ENCODE peak calls at places on chromosome 6, in six cellular contexts. G, U, Q, A, C and F are unnamed samples. For H3K4me1, the result is how much of the 10 kb centered on the place peaks cover.

GRCh38 chr6:129849456-129849855 is 11.7 kb downstream of the TMEM244 start:
- DNase-seq in G (no peak), U (peak), Q (no peak), A (no peak), C (no peak), F (no peak)

GRCh38 chr6:14322841-14323240 is 205.3 kb downstream of the CD83 start:
- DNase-seq in G (no peak), U (no peak), Q (no peak), A (no peak), C (no peak), F (no peak)

GRCh38 chr6:135853227-135853626 is 1.7 kb downstream of the PDE7B start:
- DNase-seq in G (no peak), U (peak), Q (no peak), A (no peak), C (no peak), F (no peak)

GRCh38 chr6:5172057-5172683 is 87.0 kb downstream of the PPP1R3G start:
- DNase-seq in G (no peak), U (no peak), Q (no peak), A (no peak), C (no peak), F (no peak)

GRCh38 chr6:163036251-163036650 is 308.5 kb downstream of the PACRG start:
- DNase-seq in G (no peak), U (no peak), Q (no peak), A (no peak), C (no peak), F (no peak)

GRCh38 chr6:133856911-133857310 is 32.0 kb upstream of the TCF21 start:
- DNase-seq in G (no peak), U (no peak), Q (no peak), A (no peak), C (no peak), F (no peak)

GRCh38 chr6:158713469-158713868 is 63.6 kb downstream of the SYTL3 start:
- DNase-seq in G (no peak), U (no peak), Q (no peak), A (no peak), C (no peak), F (no peak)

GRCh38 chr6:18053555-18054445 is 66.4 kb upstream of the KIF13A start:
- DNase-seq in G (no peak), U (no peak), Q (no peak), A (no peak), C (no peak), F (no peak)

GRCh38 chr6:47242483-47243386 is 67.0 kb downstream of the TNFRSF21 start:
- DNase-seq in G (peak), U (peak), Q (peak), A (peak), C (peak), F (peak)

GRCh38 chr6:72742274-72742673 is 120.4 kb downstream of the KCNQ5 start:
- DNase-seq in G (no peak), U (no peak), Q (no peak), A (no peak), C (no peak), F (no peak)

GRCh38 chr6:1313755-1314503 is 2.0 kb downstream of the FOXQ1 start:
- DNase-seq in G (no peak), U (no peak), Q (no peak), A (no peak), C (peak), F (no peak)

GRCh38 chr6:12602342-12602741 is 114.2 kb upstream of the PHACTR1 start:
- DNase-seq in G (no peak), U (peak), Q (no peak), A (no peak), C (no peak), F (no peak)

GRCh38 chr6:11412011-11412424 is 125.5 kb upstream of the TMEM170B start:
- DNase-seq in G (no peak), U (no peak), Q (no peak), A (no peak), C (no peak), F (no peak)

GRCh38 chr6:142902636-142903053 is 42.3 kb downstream of the HIVEP2 start:
- DNase-seq in G (no peak), U (peak), Q (peak), A (peak), C (peak), F (no peak)

GRCh38 chr6:100554228-100554627 is 89.5 kb upstream of the SIM1 start:
- DNase-seq in G (no peak), U (no peak), Q (no peak), A (no peak), C (peak), F (no peak)

GRCh38 chr6:169800668-169801395 is 49.4 kb downstream of the ERMARD start:
- DNase-seq in G (no peak), U (no peak), Q (no peak), A (no peak), C (peak), F (peak)

GRCh38 chr6:96450082-96450759 is 71.4 kb upstream of the UFL1 start:
- DNase-seq in G (no peak), U (no peak), Q (no peak), A (no peak), C (no peak), F (no peak)

GRCh38 chr6:105484238-105485161 is 81.6 kb upstream of the PREP start:
- DNase-seq in G (no peak), U (peak), Q (no peak), A (no peak), C (no peak), F (peak)

GRCh38 chr6:56756791-56757582 is 114.3 kb upstream of the DST start:
- DNase-seq in G (no peak), U (no peak), Q (no peak), A (no peak), C (no peak), F (no peak)
- H3K4me1 ChIP-seq in G (half or more), U (under half), Q (under half), A (half or more), C (under half), F (half or more)

GRCh38 chr6:39227476-39227875 is 1.8 kb downstream of the KCNK5 start:
- DNase-seq in G (no peak), U (no peak), Q (no peak), A (no peak), C (no peak), F (no peak)

GRCh38 chr6:39225946-39226437 is 3.3 kb downstream of the KCNK5 start:
- DNase-seq in G (no peak), U (no peak), Q (no peak), A (no peak), C (no peak), F (no peak)

GRCh38 chr6:39225543-39225942 is 3.7 kb downstream of the KCNK5 start:
- DNase-seq in G (no peak), U (no peak), Q (no peak), A (no peak), C (peak), F (no peak)

GRCh38 chr6:39228111-39228971 is 934 bp downstream of the KCNK5 start:
- DNase-seq in G (no peak), U (no peak), Q (no peak), A (no peak), C (no peak), F (no peak)

GRCh38 chr6:39226606-39227300 is 2.5 kb downstream of the KCNK5 start:
- DNase-seq in G (no peak), U (no peak), Q (no peak), A (no peak), C (peak), F (no peak)
- H3K4me1 ChIP-seq in G (under half), U (under half), Q (under half), A (under half), C (under half), F (under half)

DNA sequence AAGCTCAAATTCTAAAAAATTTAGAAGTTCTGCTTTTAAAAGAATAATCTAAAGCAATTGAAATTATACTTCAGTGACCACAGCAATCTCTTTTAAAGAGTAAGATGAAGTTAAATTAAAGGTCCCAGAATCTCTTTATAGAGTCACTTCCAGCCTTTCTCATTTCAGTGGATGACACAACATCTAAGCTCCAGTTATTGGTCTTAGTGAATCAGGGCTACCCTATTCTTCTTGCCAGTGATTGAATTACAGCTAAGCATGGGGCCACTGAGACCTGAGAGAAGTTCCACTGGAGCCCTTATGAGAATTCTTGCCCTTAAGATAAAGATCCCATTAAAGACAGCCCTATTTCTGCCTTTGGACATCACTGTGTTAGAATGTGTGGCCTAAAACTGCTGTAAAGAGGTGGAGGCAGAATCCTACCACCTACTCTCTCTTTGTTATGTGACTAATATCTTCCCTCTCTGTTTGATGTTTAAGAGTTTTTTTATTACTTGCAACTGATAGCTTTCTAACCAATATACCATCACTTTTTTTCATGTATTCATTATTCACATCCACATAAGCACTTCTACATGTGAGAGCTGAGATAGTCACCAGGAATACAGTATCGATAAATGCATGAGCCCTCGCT is 128.6 kb downstream of the UNC5CL start:
- DNase-seq in G (no peak), U (no peak), Q (no peak), A (no peak), C (no peak), F (no peak)
- H3K4me1 ChIP-seq in G (under half), U (under half), Q (under half), A (under half), C (under half), F (under half)

DNA sequence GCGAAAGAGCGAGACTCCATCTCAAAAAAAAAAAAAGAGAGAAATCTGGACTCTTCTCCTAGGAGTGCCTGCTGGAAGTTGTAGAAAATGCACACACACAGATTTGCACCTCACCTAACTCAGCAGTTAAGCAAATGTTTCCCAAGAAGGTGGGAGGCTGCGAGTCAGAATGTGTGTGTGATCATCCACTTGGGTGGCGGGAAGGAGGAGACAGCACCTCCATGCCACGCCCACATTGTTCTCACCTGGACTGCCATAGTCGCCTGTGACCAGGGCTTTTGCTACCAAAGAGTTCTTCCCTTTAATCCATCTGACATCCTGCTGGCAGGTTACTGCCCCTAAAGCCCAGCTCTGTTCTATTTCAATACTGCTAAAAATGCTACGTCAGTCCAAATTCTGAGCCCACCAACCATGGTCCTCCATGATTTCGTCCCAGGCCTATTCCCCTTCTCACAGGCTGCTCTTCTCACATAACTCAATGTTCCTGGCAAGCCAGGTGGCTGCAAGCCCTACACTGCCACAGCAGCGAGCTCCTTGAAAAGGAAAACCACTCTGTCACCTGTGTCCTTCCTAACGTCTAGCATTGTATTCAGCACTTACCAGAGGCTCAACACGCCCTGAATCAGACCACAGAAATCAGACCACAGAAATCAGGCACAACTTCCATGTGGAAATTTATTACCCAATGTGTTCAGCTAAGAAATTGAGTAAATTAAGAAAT is 77.5 kb downstream of the PSMG4 start:
- DNase-seq in G (no peak), U (no peak), Q (no peak), A (no peak), C (peak), F (no peak)
- H3K4me1 ChIP-seq in G (half or more), U (under half), Q (under half), A (under half), C (half or more), F (under half)

GRCh38 chr6:35154262-35154661 is 13.1 kb upstream of the TCP11 start:
- DNase-seq in G (no peak), U (no peak), Q (no peak), A (no peak), C (no peak), F (no peak)

GRCh38 chr6:35152067-35152707 is 11.0 kb upstream of the TCP11 start:
- DNase-seq in G (no peak), U (no peak), Q (no peak), A (no peak), C (no peak), F (no peak)

GRCh38 chr6:35158520-35158919 is 17.4 kb upstream of the TCP11 start:
- DNase-seq in G (no peak), U (peak), Q (no peak), A (no peak), C (no peak), F (no peak)

GRCh38 chr6:35151472-35151871 is 10.3 kb upstream of the TCP11 start:
- DNase-seq in G (no peak), U (no peak), Q (no peak), A (no peak), C (no peak), F (no peak)

DNA sequence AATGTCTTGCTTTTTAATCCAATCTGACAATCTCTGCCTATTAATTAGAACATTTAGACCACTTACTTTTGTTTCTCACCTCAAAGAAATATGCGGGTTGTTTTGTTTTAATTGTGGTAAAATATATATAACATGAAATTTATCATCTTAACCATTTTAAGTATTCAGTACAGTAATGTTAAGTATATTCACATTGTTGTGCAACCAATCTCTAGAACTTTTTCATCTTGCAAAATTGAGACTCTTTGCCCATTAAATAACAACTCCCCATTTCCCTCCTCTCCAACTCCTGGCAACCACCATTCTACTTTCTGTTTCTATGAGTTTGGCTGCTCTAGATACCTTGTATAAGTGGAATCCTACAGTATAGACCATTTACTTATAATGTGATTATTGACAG is 13.8 kb upstream of the TCP11 start:
- DNase-seq in G (no peak), U (no peak), Q (no peak), A (no peak), C (no peak), F (no peak)
- H3K4me1 ChIP-seq in G (under half), U (under half), Q (under half), A (under half), C (under half), F (under half)

GRCh38 chr6:22149081-22149480 is 147.8 kb downstream of the PRL start:
- DNase-seq in G (no peak), U (no peak), Q (no peak), A (no peak), C (no peak), F (no peak)
- H3K4me1 ChIP-seq in G (under half), U (under half), Q (under half), A (half or more), C (under half), F (under half)

GRCh38 chr6:138535728-138536454 is 36.6 kb upstream of the NHSL1 start:
- DNase-seq in G (no peak), U (no peak), Q (no peak), A (no peak), C (no peak), F (no peak)
- H3K4me1 ChIP-seq in G (under half), U (under half), Q (under half), A (half or more), C (under half), F (under half)